ENCODE peak calls at places on chromosomes 12 and 14, in ten cellular contexts. G is fibroblast of lung, Z is neuronal stem cell, K is adrenal gland, M is esophagus squamous epithelium, V is A673, F is mammary epithelial cell, P is left ventricle myocardium inferior, W is right cardiac atrium, N is psoas muscle. E is an unnamed sample.

GRCh38 chr12:102024765-102025164 is 37.0 kb downstream of the WASHC3 start:
- DNase-seq in W (no peak), Z (no peak), V (no peak), P (no peak), M (no peak), N (no peak), F (no peak), G (no peak), K (no peak), E (no peak)

GRCh38 chr12:29783773-29784666 is at the start of gene TMTC1:
- DNase-seq in W (peak; percentile 93), V (peak; percentile 54), N (peak; percentile 91), P (peak; percentile 90), K (peak; percentile 77), G (peak; percentile 70), Z (peak; percentile 80), M (no peak), F (peak; percentile 61), E (no peak)

GRCh38 chr14:100560471-100560870 is 26.7 kb downstream of the BEGAIN start:
- DNase-seq in Z (no peak), M (no peak), F (no peak), G (no peak), V (no peak), K (no peak), P (no peak), N (no peak), W (no peak), E (no peak)

GRCh38 chr12:6778212-6778570 is 5.9 kb downstream of the LAG3 start:
- DNase-seq in K (peak; percentile 73), Z (no peak), F (no peak), M (no peak), W (peak; percentile 73), N (peak; percentile 67), P (peak; percentile 43), V (peak; percentile 51), G (peak; percentile 40), E (no peak)

GRCh38 chr12:2796187-2796663 is 1.5 kb downstream of the FKBP4 start:
- DNase-seq in Z (no peak), N (no peak), W (no peak), G (no peak), F (peak; percentile 21), V (no peak), M (no peak), K (no peak), P (no peak), E (no peak)

GRCh38 chr12:7108928-7109920 is at the start of gene C1RL:
- DNase-seq in M (peak; percentile 38), N (peak; percentile 95), P (peak; percentile 91), G (peak; percentile 76), F (peak; percentile 75), W (peak; percentile 97), K (peak; percentile 97), Z (peak; percentile 84), V (peak; percentile 82), E (peak; percentile 82)

GRCh38 chr12:78802593-78802992 is 62.0 kb upstream of the SYT1 start:
- DNase-seq in Z (no peak), N (no peak), M (no peak), K (no peak), W (no peak), F (peak; percentile 87), G (peak; percentile 98), P (no peak), V (peak; percentile 66), E (no peak)

GRCh38 chr14:51931308-51931707 is 58.0 kb upstream of the RTRAF start:
- DNase-seq in Z (no peak), P (no peak), N (no peak), K (no peak), M (no peak), F (no peak), W (no peak), G (no peak), V (no peak), E (no peak)

GRCh38 chr12:104930388-104931326 is 27.4 kb downstream of the SLC41A2 start:
- DNase-seq in W (no peak), M (no peak), P (no peak), K (no peak), F (peak; percentile 77), N (no peak), G (peak; percentile 56), Z (no peak), V (no peak), E (no peak)

GRCh38 chr12:77124767-77125166 is 59.4 kb upstream of the E2F7 start:
- DNase-seq in W (no peak), G (peak; percentile 85), P (no peak), N (no peak), K (no peak), M (no peak), V (no peak), F (peak; percentile 82), Z (no peak), E (no peak)

GRCh38 chr14:67285876-67286452 is 44.7 kb downstream of the PALS1 start:
- DNase-seq in P (no peak), F (peak; percentile 11), M (no peak), V (peak; percentile 74), Z (no peak), W (no peak), G (peak; percentile 44), N (no peak), K (no peak), E (no peak)

GRCh38 chr14:83463500-83464098 is 1929.9 kb upstream of the SEL1L start:
- DNase-seq in F (peak; percentile 34), N (no peak), V (peak; percentile 87), P (no peak), K (peak; percentile 37), M (no peak), W (no peak), Z (peak; percentile 52), G (peak; percentile 3), E (no peak)

GRCh38 chr12:65098364-65098763 is 22.7 kb downstream of the WIF1 start:
- DNase-seq in P (no peak), M (no peak), K (no peak), Z (no peak), W (no peak), V (no peak), F (no peak), N (no peak), G (peak; percentile 7), E (no peak)

GRCh38 chr12:95633671-95634465 is 82.6 kb upstream of the USP44 start:
- DNase-seq in K (no peak), P (no peak), G (peak; percentile 47), Z (no peak), W (no peak), F (peak; percentile 85), V (peak; percentile 78), M (no peak), N (no peak), E (no peak)

GRCh38 chr12:81450920-81451739 is 308.0 kb downstream of the PPFIA2 start:
- DNase-seq in F (peak; percentile 40), W (peak; percentile 43), N (no peak), G (peak; percentile 76), V (peak; percentile 88), P (no peak), K (peak; percentile 26), Z (peak; percentile 61), M (no peak), E (no peak)

GRCh38 chr12:47858511-47859266 is 39.0 kb upstream of the HDAC7 start:
- DNase-seq in Z (no peak), M (no peak), K (no peak), F (peak; percentile 87), G (no peak), N (no peak), W (no peak), P (no peak), V (no peak), E (no peak)

GRCh38 chr12:2284857-2285256 is 232.1 kb downstream of the CACNA1C start:
- DNase-seq in P (peak; percentile 86), V (no peak), M (no peak), W (peak; percentile 93), F (peak; percentile 58), G (peak; percentile 79), N (peak; percentile 76), K (peak; percentile 73), Z (peak; percentile 59), E (no peak)

GRCh38 chr14:36835145-36835544 is 173.5 kb downstream of the PAX9 start:
- DNase-seq in W (no peak), V (peak; percentile 84), N (no peak), P (no peak), Z (no peak), M (no peak), F (no peak), K (no peak), G (no peak), E (no peak)

DNA sequence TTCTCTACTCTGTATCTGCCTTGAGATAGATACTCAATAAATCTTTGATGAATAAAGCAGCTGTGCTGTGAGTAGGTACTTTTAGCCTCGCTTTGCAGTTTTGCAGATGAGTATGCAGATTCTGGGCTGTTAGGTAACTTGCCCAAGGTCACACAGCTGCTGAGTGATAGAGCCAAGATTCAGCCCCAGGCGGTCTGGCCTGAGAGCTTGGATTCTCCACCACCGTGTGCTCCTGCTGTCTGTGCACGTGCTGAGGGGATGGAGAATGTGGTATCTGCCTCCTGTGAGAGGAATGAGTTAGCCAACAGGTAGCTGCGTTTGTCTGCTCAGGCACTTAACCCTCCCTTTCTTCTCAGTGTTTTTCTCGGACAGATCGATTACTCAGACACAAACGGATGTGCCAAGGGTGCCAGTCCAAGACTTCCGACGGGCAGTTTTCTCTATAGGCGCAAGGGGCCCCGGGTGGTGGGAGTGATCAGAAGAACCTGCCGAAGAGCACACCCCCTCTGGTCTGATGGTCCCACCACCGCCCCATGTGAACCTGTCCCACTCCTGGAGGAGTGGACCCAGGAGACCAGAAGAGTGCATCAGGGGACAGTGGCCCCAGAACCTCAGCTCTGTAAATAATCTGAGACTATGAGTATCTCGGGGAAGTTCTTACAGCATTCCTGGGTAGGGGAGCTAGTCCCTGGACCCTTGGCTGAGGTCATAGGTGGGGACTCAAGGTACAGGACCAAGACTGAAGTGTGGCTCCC is 6.6 kb upstream of the CSAD start:
- DNase-seq in N (no peak), P (no peak), K (peak; percentile 82), Z (no peak), G (no peak), F (no peak), W (no peak), M (no peak), V (no peak), E (no peak)
- H3K27ac ChIP-seq in N (no peak overlapping the region), P (no peak overlapping the region), K (no peak overlapping the region), Z (no peak overlapping the region), G (no peak overlapping the region), F (no peak overlapping the region), W (no peak overlapping the region), M (no peak overlapping the region), V (no peak overlapping the region), E (no peak overlapping the region)

GRCh38 chr14:54651018-54651351 is 84.1 kb downstream of the SAMD4A start:
- DNase-seq in M (no peak), Z (no peak), G (no peak), W (no peak), K (no peak), P (no peak), F (no peak), V (no peak), N (no peak), E (no peak)
- H3K4me3 ChIP-seq in M (no peak overlapping the region), Z (no peak overlapping the region), G (no peak overlapping the region), W (no peak overlapping the region), K (no peak overlapping the region), P (peak overlapping the region; percentile 26), F (no peak overlapping the region), V (no peak overlapping the region), N (no peak overlapping the region), E (peak overlapping the region; percentile 50)

GRCh38 chr12:761276-761675 is 8.9 kb downstream of the WNK1 start:
- DNase-seq in M (no peak), Z (no peak), G (peak; percentile 74), F (no peak), K (no peak), N (no peak), W (no peak), P (no peak), V (no peak), E (no peak)
- H3K4me1 ChIP-seq in M (no peaks in the 10 kb centered on the region), Z (peaks cover 4% of the 10 kb centered on the region), G (no peaks in the 10 kb centered on the region), F (no peaks in the 10 kb centered on the region), K (peaks cover 5% of the 10 kb centered on the region), N (peaks cover 61% of the 10 kb centered on the region), W (peaks cover 4% of the 10 kb centered on the region), P (peaks cover 99% of the 10 kb centered on the region), V (peaks cover 4% of the 10 kb centered on the region), E (peaks cover 15% of the 10 kb centered on the region)

GRCh38 chr12:25151476-25151875 is 43.5 kb downstream of the DNAI7 start:
- DNase-seq in Z (no peak), G (peak; percentile 98), K (peak; percentile 48), W (peak; percentile 74), V (peak; percentile 58), P (peak; percentile 32), N (no peak), M (no peak), F (peak; percentile 86), E (peak; percentile 85)
- H3K27ac ChIP-seq in Z (no peak overlapping the region), G (peak overlapping the region; percentile 69), K (no peak overlapping the region), W (no peak overlapping the region), V (no peak overlapping the region), P (no peak overlapping the region), N (no peak overlapping the region), M (no peak overlapping the region), F (no peak overlapping the region), E (peak overlapping the region; percentile 73)

E was measured in thoracic aorta.